ENCODE peak calls at places on chromosome 19, in eight cellular contexts. A, R, I, Y, U, J, S and H are unnamed samples.

GRCh38 chr19:16274466-16274865 is 50.2 kb upstream of the KLF2 start:
- DNase-seq in A (no peak), R (no peak), I (no peak), Y (no peak), U (no peak), J (no peak), S (no peak), H (no peak)

GRCh38 chr19:14023404-14024235 is 4.3 kb upstream of the RLN3 start:
- DNase-seq in A (no peak), R (no peak), I (peak), Y (no peak), U (no peak), J (peak), S (no peak), H (no peak)

GRCh38 chr19:17754634-17755532 is 3.6 kb downstream of the FCHO1 start:
- DNase-seq in A (no peak), R (no peak), I (no peak), Y (no peak), U (no peak), J (no peak), S (no peak), H (no peak)

GRCh38 chr19:45098521-45099464 is 5.8 kb downstream of the PPP1R37 start:
- DNase-seq in A (no peak), R (no peak), I (no peak), Y (no peak), U (peak), J (peak), S (no peak), H (peak)

GRCh38 chr19:43527860-43528622 is 1.0 kb upstream of the ETHE1 start:
- DNase-seq in A (peak), R (peak), I (peak), Y (no peak), U (no peak), J (no peak), S (no peak), H (no peak)

GRCh38 chr19:50290775-50291174 is 38.4 kb downstream of the KCNC3 start:
- DNase-seq in A (no peak), R (no peak), I (no peak), Y (no peak), U (no peak), J (no peak), S (no peak), H (no peak)

GRCh38 chr19:1027020-1027952 is 878 bp downstream of the CNN2 start:
- DNase-seq in A (no peak), R (no peak), I (no peak), Y (peak), U (no peak), J (no peak), S (no peak), H (no peak)

GRCh38 chr19:55838251-55838650 is 1.9 kb downstream of the NLRP4 start:
- DNase-seq in A (no peak), R (no peak), I (no peak), Y (no peak), U (no peak), J (no peak), S (no peak), H (no peak)

DNA sequence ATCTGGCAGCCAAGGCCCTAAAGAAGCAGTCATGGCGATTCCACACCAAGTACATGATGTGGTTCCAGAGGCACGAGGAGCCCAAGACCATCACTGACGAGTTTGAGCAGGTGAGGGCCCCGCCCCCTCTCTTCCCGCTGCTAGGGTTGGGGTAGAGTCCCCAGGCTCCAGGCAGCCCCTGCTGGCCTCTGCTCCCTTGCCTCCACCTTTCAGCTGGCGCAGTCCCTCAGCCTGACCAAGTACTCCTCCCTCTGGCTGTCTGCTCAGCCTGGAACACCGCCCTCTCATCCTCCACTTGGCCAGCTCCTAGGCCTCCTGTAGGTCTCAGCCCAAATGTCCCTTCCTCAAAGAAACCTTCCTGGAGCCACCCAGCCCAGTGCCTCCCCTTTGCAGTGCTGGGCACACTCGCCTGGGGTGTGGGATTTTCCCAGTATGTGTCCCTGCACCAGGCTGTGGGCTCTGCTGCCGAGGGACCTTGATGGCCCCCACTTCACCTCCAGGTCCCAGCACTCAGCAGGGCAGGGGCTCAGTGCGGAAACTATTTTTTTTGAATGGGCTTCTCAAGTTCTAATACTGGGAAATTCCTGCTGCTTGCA is 5.7 kb downstream of the LENG1 start:
- DNase-seq in A (no peak), R (no peak), I (no peak), Y (no peak), U (no peak), J (no peak), S (no peak), H (no peak)
- H3K27ac ChIP-seq in A (no peak), R (no peak), I (no peak), Y (no peak), U (no peak), J (no peak), S (peak), H (no peak)

GRCh38 chr19:47229674-47230121 is 1.3 kb downstream of the BBC3 start:
- DNase-seq in A (no peak), R (peak), I (no peak), Y (no peak), U (no peak), J (peak), S (no peak), H (no peak)

GRCh38 chr19:47230122-47230920 is 678 bp downstream of the BBC3 start:
- DNase-seq in A (peak), R (no peak), I (peak), Y (peak), U (peak), J (peak), S (no peak), H (no peak)

GRCh38 chr19:47232422-47233211 is 1.6 kb upstream of the BBC3 start:
- DNase-seq in A (no peak), R (peak), I (no peak), Y (no peak), U (no peak), J (peak), S (no peak), H (no peak)

GRCh38 chr19:47230921-47231214 is at the start of gene BBC3:
- DNase-seq in A (no peak), R (peak), I (no peak), Y (no peak), U (no peak), J (no peak), S (no peak), H (no peak)

GRCh38 chr19:47231215-47232054 is 436 bp upstream of the BBC3 start:
- DNase-seq in A (peak), R (peak), I (peak), Y (peak), U (peak), J (peak), S (peak), H (peak)
- H3K27ac ChIP-seq in A (peak), R (peak), I (peak), Y (peak), U (peak), J (peak), S (peak), H (peak)

DNA sequence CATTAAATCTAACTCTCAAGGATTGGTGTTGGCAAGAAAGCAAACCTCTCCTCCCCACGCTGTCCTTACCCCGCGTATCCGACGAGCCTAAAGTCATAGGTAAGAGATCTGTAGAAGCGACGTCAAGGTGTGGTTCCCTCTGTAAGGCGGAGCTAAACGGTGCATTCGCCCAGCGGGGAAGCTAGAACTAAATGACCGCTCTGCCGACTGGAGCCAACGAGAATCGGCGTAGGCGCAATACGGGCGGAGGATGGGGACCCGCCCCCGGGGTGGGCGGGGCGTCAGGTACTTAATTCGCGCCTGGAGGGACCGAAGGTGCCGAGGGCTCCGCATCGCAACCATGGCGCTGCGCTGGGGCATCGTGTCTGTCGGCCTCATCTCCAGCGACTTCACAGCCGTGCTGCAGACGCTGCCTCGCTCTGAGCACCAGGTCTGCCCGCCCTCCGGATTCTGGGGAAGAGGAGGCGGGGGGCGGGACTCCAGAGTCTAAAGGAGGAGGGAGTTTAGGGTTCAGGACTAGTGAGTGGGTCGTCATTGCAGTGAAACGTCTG is at the start of gene DHDH:
- DNase-seq in A (peak), R (peak), I (peak), Y (peak), U (peak), J (peak), S (no peak), H (peak)
- H3K27ac ChIP-seq in A (no peak), R (no peak), I (peak), Y (peak), U (no peak), J (no peak), S (no peak), H (no peak)

GRCh38 chr19:12939292-12939606 is 840 bp downstream of the CALR start:
- DNase-seq in A (no peak), R (peak), I (peak), Y (no peak), U (no peak), J (peak), S (no peak), H (no peak)
- H3K27ac ChIP-seq in A (peak), R (peak), I (peak), Y (peak), U (peak), J (peak), S (peak), H (peak)

GRCh38 chr19:42153606-42154405 is 21.6 kb upstream of the POU2F2 start:
- DNase-seq in A (no peak), R (no peak), I (no peak), Y (no peak), U (no peak), J (no peak), S (no peak), H (no peak)
- H3K27ac ChIP-seq in A (no peak), R (no peak), I (no peak), Y (no peak), U (no peak), J (no peak), S (no peak), H (no peak)

GRCh38 chr19:40449506-40449905 is 5.4 kb upstream of the SERTAD3 start:
- DNase-seq in A (no peak), R (no peak), I (no peak), Y (no peak), U (no peak), J (no peak), S (no peak), H (no peak)

GRCh38 chr19:40445945-40446784 is 2.0 kb upstream of the SERTAD3 start:
- DNase-seq in A (no peak), R (peak), I (no peak), Y (no peak), U (no peak), J (no peak), S (no peak), H (no peak)

GRCh38 chr19:40452016-40452415 is 7.9 kb upstream of the SERTAD3 start:
- DNase-seq in A (no peak), R (no peak), I (no peak), Y (no peak), U (no peak), J (no peak), S (no peak), H (no peak)

GRCh38 chr19:40453151-40453735 is 9.1 kb upstream of the SERTAD3 start:
- DNase-seq in A (no peak), R (peak), I (no peak), Y (no peak), U (no peak), J (no peak), S (no peak), H (no peak)

DNA sequence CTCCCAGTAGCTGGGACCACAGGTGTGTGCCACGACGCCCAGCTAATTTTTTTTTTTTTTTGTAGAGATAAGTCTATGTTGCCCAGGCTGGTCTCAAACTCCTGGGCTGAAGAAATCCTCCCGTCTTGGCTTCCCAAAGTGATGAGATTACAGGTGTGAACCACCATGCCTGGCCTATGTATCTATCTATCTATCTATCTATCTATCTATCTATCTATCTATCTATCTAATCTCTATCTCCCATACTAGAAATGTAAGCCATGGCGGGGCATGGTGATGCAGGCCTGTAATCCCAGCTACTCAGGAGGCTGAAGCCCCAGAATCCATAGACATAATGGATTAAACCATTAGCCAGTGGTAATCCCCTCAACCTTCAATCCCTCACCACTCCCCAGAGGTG is 6.5 kb upstream of the SERTAD3 start:
- DNase-seq in A (no peak), R (peak), I (no peak), Y (no peak), U (no peak), J (no peak), S (no peak), H (no peak)
- H3K27ac ChIP-seq in A (no peak), R (no peak), I (no peak), Y (no peak), U (no peak), J (no peak), S (no peak), H (no peak)

DNA sequence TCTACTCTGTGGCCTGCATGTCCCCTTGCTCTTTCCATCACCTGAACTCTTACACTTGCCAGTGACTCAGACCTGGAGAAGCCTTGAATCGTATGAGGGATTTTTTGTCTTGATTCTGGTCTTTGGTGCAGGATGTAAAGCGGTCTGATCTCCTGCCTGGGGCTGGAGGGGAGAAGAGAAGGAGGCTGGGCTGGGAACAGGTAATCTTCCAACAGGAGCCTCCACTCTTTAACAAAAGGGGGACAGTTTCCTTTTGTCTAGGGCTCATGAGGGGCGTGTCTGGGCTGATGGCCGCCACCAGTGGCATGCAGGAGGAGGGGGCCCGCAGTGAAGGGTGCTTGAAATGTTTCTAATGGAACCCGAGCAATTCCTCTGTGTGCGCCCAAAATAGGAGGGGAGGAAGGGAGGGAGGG is 24.7 kb downstream of the NFIX start:
- DNase-seq in A (no peak), R (no peak), I (no peak), Y (no peak), U (no peak), J (peak), S (no peak), H (no peak)
- H3K27ac ChIP-seq in A (peak), R (no peak), I (peak), Y (no peak), U (peak), J (peak), S (peak), H (peak)

GRCh38 chr19:19371056-19371455 is 34.4 kb upstream of the GATAD2A start:
- DNase-seq in A (no peak), R (peak), I (no peak), Y (no peak), U (no peak), J (no peak), S (no peak), H (no peak)

GRCh38 chr19:19368087-19368486 is 37.4 kb upstream of the GATAD2A start:
- DNase-seq in A (no peak), R (no peak), I (no peak), Y (no peak), U (no peak), J (no peak), S (no peak), H (no peak)

GRCh38 chr19:19366691-19367396 is 38.6 kb upstream of the GATAD2A start:
- DNase-seq in A (peak), R (peak), I (peak), Y (peak), U (peak), J (peak), S (peak), H (no peak)

GRCh38 chr19:19372656-19373416 is 32.6 kb upstream of the GATAD2A start:
- DNase-seq in A (peak), R (peak), I (peak), Y (no peak), U (no peak), J (peak), S (no peak), H (no peak)
- H3K27ac ChIP-seq in A (peak), R (no peak), I (peak), Y (peak), U (no peak), J (no peak), S (no peak), H (peak)

DNA sequence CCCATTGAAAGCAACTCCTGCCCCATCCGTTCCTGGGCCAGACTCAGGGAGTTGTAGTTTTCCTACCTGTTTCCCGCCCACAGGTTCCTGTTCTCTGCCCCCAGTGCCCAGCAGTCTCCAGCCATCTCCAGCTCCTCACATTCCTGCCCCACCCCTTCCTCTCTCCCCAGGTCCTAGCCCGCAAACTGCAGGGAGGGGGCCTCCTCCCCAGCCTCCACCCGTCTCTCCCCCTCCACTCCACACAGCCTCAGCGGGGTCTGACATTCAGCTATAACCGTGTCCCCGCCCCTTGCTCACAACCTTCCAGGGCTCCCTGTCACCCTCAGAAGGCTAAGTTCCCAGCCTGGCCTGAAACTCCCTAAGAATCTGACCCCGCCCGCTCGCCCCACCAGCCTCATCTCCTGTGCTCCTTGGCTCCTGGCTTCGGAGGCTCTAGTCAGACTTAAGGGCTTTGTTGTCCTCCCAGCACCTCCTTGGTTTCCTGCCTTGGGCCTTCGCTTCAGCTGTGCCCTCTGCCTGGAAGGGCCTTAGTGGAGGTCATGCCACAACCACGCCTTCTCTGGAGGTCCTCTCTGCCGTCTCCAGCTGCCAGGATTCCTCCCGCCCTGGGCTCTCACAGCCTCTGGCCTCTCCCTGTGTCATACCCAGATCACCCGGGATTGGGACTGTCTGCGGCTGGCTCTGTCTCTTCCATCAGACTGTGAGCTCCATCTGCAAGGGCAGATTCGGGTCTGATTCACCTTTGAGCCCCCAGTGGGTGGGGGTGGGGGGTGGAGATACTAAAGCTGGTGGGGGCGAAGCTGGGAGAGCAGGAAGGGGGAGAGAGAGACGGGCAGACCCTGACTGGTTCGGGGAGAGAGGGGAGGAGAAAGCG is 5.1 kb upstream of the SPACA6 start:
- DNase-seq in A (peak), R (peak), I (peak), Y (no peak), U (peak), J (peak), S (no peak), H (peak)
- H3K27ac ChIP-seq in A (peak), R (peak), I (peak), Y (peak), U (peak), J (peak), S (peak), H (peak)